ENCODE peak calls at places on chromosomes 16 and 17, in eight cellular contexts. E, J, B, K, M, C, S and T are unnamed samples.

GRCh38 chr16:87582221-87582965 is 19.9 kb upstream of the JPH3 start:
- DNase-seq in J (no peak), C (no peak), M (peak; percentile 90), B (no peak), E (no peak), S (peak; percentile 90), K (no peak), T (no peak)

GRCh38 chr17:49555495-49556018 is 20.1 kb upstream of the NXPH3 start:
- DNase-seq in E (no peak), B (no peak), S (no peak), K (no peak), C (no peak), J (no peak), M (no peak), T (no peak)

GRCh38 chr17:78449983-78450382 is 71.5 kb downstream of the PGS1 start:
- DNase-seq in M (no peak), C (no peak), B (no peak), E (no peak), J (no peak), K (no peak), S (no peak), T (no peak)

GRCh38 chr17:4577386-4577993 is 6.8 kb upstream of the SMTNL2 start:
- DNase-seq in S (no peak), K (no peak), C (no peak), J (no peak), E (no peak), B (no peak), M (no peak), T (no peak)

GRCh38 chr17:45322168-45322567 is 5.3 kb upstream of the MAP3K14 start:
- DNase-seq in M (no peak), C (no peak), J (no peak), K (no peak), E (no peak), B (no peak), S (no peak), T (no peak)

GRCh38 chr16:70635356-70636016 is 10.9 kb upstream of the IL34 start:
- DNase-seq in K (no peak), B (no peak), C (peak; percentile 51), E (no peak), S (peak; percentile 75), M (peak; percentile 73), J (no peak), T (no peak)

GRCh38 chr16:1619976-1620375 is 7.8 kb downstream of the CRAMP1 start:
- DNase-seq in E (no peak), J (no peak), M (no peak), K (no peak), S (no peak), B (no peak), C (no peak), T (no peak)

GRCh38 chr16:70738083-70738977 is 52.5 kb upstream of the MTSS2 start:
- DNase-seq in J (peak; percentile 83), S (peak; percentile 90), M (peak; percentile 96), B (peak; percentile 91), E (peak; percentile 73), C (peak; percentile 81), K (peak; percentile 39), T (peak; percentile 71)

GRCh38 chr17:76631821-76632565 is 11.6 kb downstream of the ST6GALNAC1 start:
- DNase-seq in S (peak; percentile 35), B (no peak), M (no peak), J (no peak), K (no peak), C (no peak), E (no peak), T (no peak)

DNA sequence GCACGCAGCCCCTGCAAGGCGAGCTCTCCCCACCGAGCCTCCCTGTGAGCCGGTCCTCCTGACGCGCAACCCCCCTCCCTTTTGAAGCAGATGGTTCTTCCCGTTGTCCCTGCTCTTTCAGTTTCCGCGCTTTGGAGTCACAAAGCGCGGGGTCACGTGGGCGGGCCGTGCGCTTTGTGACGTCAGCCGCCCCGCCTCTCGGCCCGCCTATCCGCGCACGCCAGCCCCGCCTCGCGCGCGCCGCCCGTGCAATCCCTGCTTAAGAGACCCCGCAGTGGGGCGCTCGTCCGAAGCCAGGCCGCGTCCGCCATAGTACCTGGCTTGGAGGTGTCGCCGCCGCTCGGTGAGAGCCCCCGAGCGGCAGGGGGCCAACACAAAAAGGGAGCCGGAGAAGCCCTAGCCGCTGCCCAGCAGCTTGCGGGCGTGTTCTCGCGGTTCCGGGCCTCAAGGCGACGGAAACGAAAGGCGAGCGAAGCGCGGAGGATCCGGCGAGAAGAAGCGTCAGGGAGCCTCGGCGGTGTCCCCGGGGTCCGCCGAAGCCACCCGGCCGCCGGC is at the start of gene RBBP6:
- DNase-seq in B (peak; percentile 98), K (peak; percentile 95), E (peak; percentile 88), J (peak; percentile 77), C (peak; percentile 91), M (peak; percentile 97), S (peak; percentile 94), T (peak; percentile 96)
- TF ChIP-seq CTCF in B (peak; percentile 51), K (peak; percentile 32), E (peak; percentile 13), J (peak; percentile 40), C (peak; percentile 36), M (peak; percentile 3), S (no peak), T (no peak)

GRCh38 chr17:74008196-74008595 is 195.3 kb upstream of the RPL38 start:
- DNase-seq in B (no peak), E (no peak), C (no peak), K (no peak), M (no peak), J (peak; percentile 63), S (peak; percentile 10), T (peak; percentile 16)
- TF ChIP-seq CTCF in B (peak; percentile 17), E (peak; percentile 14), C (no peak), K (no peak), M (peak; percentile 16), J (peak; percentile 43), S (peak; percentile 33), T (peak; percentile 27)

GRCh38 chr16:67282447-67282805 is 3.1 kb downstream of the PLEKHG4 start:
- DNase-seq in C (no peak), E (no peak), K (no peak), M (no peak), J (no peak), B (no peak), S (no peak), T (no peak)

GRCh38 chr16:67283039-67283825 is 3.9 kb downstream of the PLEKHG4 start:
- DNase-seq in J (no peak), C (no peak), S (peak; percentile 64), B (no peak), M (no peak), K (no peak), E (no peak), T (no peak)

GRCh38 chr16:67286441-67287235 is 7.3 kb downstream of the PLEKHG4 start:
- DNase-seq in C (no peak), B (no peak), J (no peak), S (peak; percentile 28), K (no peak), E (no peak), M (no peak), T (no peak)

GRCh38 chr16:67283826-67284555 is 4.7 kb downstream of the PLEKHG4 start:
- DNase-seq in S (no peak), E (no peak), B (no peak), J (no peak), M (no peak), K (no peak), C (no peak), T (no peak)

DNA sequence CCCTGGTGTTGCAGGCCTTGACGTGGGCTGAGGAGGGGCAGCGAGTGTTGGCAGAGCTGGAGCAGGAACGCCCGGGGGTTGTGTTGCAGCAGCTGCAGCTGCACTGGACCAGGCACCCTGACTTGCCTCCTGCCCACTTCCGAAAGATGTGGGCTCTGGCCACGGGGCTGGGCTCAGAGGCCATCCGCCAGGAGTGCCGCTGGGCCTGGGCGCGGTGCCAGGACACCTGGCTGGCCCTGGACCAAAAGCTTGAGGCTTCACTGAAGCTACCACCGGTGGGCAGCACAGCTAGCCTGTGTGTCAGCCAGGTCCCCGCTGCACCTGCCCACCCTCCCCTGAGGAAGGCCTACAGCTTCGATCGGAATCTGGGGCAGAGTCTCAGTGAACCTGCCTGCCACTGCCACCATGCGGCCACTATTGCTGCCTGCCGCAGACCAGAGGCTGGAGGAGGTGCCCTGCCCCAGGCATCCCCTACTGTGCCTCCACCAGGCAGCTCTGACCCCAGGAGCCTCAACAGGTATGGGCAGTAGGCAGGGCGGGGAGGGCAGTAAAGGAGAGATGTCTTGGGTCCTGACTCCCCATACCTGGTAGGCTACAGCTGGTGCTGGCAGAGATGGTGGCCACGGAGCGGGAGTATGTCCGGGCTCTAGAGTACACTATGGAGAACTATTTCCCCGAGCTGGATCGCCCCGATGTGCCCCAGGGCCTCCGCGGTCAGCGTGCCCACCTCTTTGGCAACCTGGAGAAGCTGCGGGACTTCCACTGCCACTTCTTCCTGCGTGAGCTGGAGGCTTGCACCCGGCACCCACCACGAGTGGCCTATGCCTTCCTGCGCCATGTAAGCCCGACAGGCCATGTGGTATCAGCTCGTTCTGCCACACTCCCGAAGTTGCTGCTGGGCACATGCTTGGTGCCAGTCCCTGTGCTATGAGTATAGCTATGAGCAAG is 5.6 kb downstream of the PLEKHG4 start:
- DNase-seq in K (no peak), C (no peak), J (peak; percentile 61), B (no peak), S (peak; percentile 18), E (no peak), M (no peak), T (peak; percentile 62)
- TF ChIP-seq CTCF in K (peak; percentile 34), C (peak; percentile 43), J (peak; percentile 48), B (peak; percentile 60), S (peak; percentile 31), E (peak; percentile 44), M (peak; percentile 54), T (no peak)

DNA sequence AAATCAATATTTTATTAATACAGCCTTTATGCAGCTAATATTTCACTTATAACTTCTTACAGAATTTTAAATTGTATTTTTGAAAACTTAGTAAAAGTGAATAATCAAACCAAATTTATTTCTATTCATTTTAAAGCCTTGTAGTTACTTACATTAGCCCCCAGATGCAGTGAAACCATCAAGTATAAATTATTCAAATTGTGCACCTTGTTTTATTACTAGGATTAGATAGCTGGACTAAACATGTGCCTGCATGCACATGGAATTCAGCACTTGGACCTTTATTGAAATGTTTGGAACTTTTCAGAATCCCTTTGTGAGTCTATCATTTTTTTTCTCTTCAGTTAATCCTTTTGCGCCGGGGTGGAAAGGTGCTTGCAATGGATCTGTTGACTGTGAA is 4.7 kb downstream of the ZPBP2 start:
- DNase-seq in M (peak; percentile 33), B (no peak), J (no peak), C (peak; percentile 11), E (peak; percentile 12), S (peak; percentile 51), K (peak; percentile 32), T (no peak)
- TF ChIP-seq CTCF in M (peak; percentile 25), B (no peak), J (peak; percentile 24), C (peak; percentile 57), E (peak; percentile 5), S (peak; percentile 48), K (peak; percentile 44), T (peak; percentile 59)

GRCh38 chr17:34081269-34081668 is 173.8 kb upstream of the CCL2 start:
- DNase-seq in J (peak; percentile 20), M (no peak), B (no peak), C (no peak), S (peak; percentile 12), K (no peak), E (no peak), T (peak; percentile 21)
- TF ChIP-seq CTCF in J (peak; percentile 36), M (peak; percentile 28), B (no peak), C (peak; percentile 42), S (peak; percentile 44), K (peak; percentile 45), E (peak; percentile 39), T (peak; percentile 57)